ENCODE peak calls at places on chromosomes 3 and 15, in four cellular contexts. O is K562, L is GM12878, N is H1. Q is an unnamed sample.

GRCh38 chr3:129593230-129593594 is 13.3 kb downstream of the PLXND1 start:
- DNase-seq in O (no peak), L (no peak), N (no peak), Q (no peak)

GRCh38 chr3:26657406-26657976 is 34.9 kb downstream of the LRRC3B start:
- DNase-seq in O (no peak), L (no peak), N (no peak), Q (no peak)

GRCh38 chr3:98328933-98329332 is 24.7 kb upstream of the OR5K4 start:
- DNase-seq in O (no peak), L (no peak), N (no peak), Q (no peak)

GRCh38 chr15:67133026-67133425 is 67.6 kb downstream of the SMAD3 start:
- DNase-seq in O (no peak), L (no peak), N (no peak), Q (no peak)

GRCh38 chr3:50525987-50526386 is 22.6 kb upstream of the CACNA2D2 start:
- DNase-seq in O (peak; percentile 90), L (no peak), N (no peak), Q (peak; percentile 25)

GRCh38 chr15:34365073-34365825 is 1.7 kb downstream of the LPCAT4 start:
- DNase-seq in O (no peak), L (no peak), N (no peak), Q (no peak)

GRCh38 chr3:112092439-112093179 is 6.4 kb downstream of the C3orf52 start:
- DNase-seq in O (no peak), L (no peak), N (no peak), Q (no peak)

GRCh38 chr3:129045675-129046036 is 14.9 kb upstream of the GP9 start:
- DNase-seq in O (no peak), L (no peak), N (no peak), Q (no peak)

GRCh38 chr3:179148446-179149238 is 485 bp downstream of the PIK3CA start:
- DNase-seq in O (peak; percentile 36), L (no peak), N (no peak), Q (peak; percentile 7)

GRCh38 chr3:22257252-22257651 is 506.2 kb upstream of the ZNF385D start:
- DNase-seq in O (no peak), L (no peak), N (no peak), Q (no peak)

GRCh38 chr3:126287536-126288181 is 69.5 kb downstream of the KLF15 start:
- DNase-seq in O (no peak), L (no peak), N (peak; percentile 34), Q (peak; percentile 41)

GRCh38 chr3:120344349-120344748 is 4.8 kb downstream of the LRRC58 start:
- DNase-seq in O (no peak), L (no peak), N (no peak), Q (peak; percentile 52)

GRCh38 chr3:130783629-130784028 is 37.0 kb upstream of the PIK3R4 start:
- DNase-seq in O (no peak), L (no peak), N (no peak), Q (no peak)

GRCh38 chr3:50316657-50317242 is 5.8 kb downstream of the HYAL2 start:
- DNase-seq in O (peak; percentile 65), L (no peak), N (no peak), Q (no peak)

GRCh38 chr15:68820205-68820588 is 498 bp downstream of the ANP32A start:
- DNase-seq in O (no peak), L (no peak), N (no peak), Q (peak; percentile 21)

GRCh38 chr3:176796371-176796770 is 400.9 kb downstream of the TBL1XR1 start:
- DNase-seq in O (no peak), L (no peak), N (no peak), Q (no peak)

GRCh38 chr3:89113887-89114840 is 6.7 kb downstream of the EPHA3 start:
- DNase-seq in O (no peak), L (no peak), N (peak; percentile 81), Q (peak; percentile 20)

GRCh38 chr15:99361541-99362185 is 110.4 kb downstream of the LRRC28 start:
- DNase-seq in O (peak; percentile 12), L (no peak), N (no peak), Q (no peak)

GRCh38 chr3:188123170-188123920 is 30.6 kb upstream of the LPP start:
- DNase-seq in O (no peak), L (no peak), N (no peak), Q (peak; percentile 95)

GRCh38 chr15:63056843-63057242 is 14.3 kb downstream of the TPM1 start:
- DNase-seq in O (no peak), L (no peak), N (no peak), Q (no peak)

GRCh38 chr15:63291507-63291906 is 14.1 kb downstream of the APH1B start:
- DNase-seq in O (no peak), L (no peak), N (no peak), Q (no peak)

GRCh38 chr15:74422723-74423442 is 10.9 kb downstream of the SEMA7A start:
- DNase-seq in O (no peak), L (no peak), N (peak; percentile 70), Q (peak; percentile 82)

GRCh38 chr15:89419370-89419984 is 76.9 kb downstream of the RHCG start:
- DNase-seq in O (peak; percentile 74), L (no peak), N (no peak), Q (peak; percentile 18)

GRCh38 chr3:111915905-111916304 is 56.8 kb downstream of the PHLDB2 start:
- DNase-seq in O (no peak), L (no peak), N (no peak), Q (no peak)

GRCh38 chr15:41935566-41936020 is 36.8 kb downstream of the EHD4 start:
- DNase-seq in O (no peak), L (no peak), N (no peak), Q (no peak)

GRCh38 chr3:108538083-108538482 is 27.7 kb upstream of the MYH15 start:
- DNase-seq in O (no peak), L (no peak), N (no peak), Q (no peak)

GRCh38 chr3:159627634-159628033 is 361.0 kb upstream of the IL12A start:
- DNase-seq in O (no peak), L (no peak), N (no peak), Q (no peak)

GRCh38 chr3:192022412-192022811 is 561.4 kb downstream of the PYDC2 start:
- DNase-seq in O (no peak), L (no peak), N (no peak), Q (no peak)

GRCh38 chr3:175741951-175742350 is 882.8 kb downstream of the NAALADL2 start:
- DNase-seq in O (no peak), L (no peak), N (no peak), Q (no peak)

GRCh38 chr3:160629491-160629890 is 47.5 kb upstream of the ARL14 start:
- DNase-seq in O (no peak), L (no peak), N (no peak), Q (no peak)

GRCh38 chr3:17412950-17413530 is 329.4 kb downstream of the TBC1D5 start:
- DNase-seq in O (peak; percentile 46), L (peak; percentile 41), N (no peak), Q (peak; percentile 64)

GRCh38 chr15:101055411-101055810 is 136.3 kb downstream of the LRRK1 start:
- DNase-seq in O (no peak), L (no peak), N (no peak), Q (no peak)

GRCh38 chr15:88258021-88258641 is 1.6 kb upstream of the NTRK3 start:
- DNase-seq in O (peak; percentile 44), L (no peak), N (peak; percentile 44), Q (peak; percentile 8)

GRCh38 chr3:143363276-143363675 is 243.7 kb downstream of the CHST2 start:
- DNase-seq in O (no peak), L (no peak), N (no peak), Q (no peak)

GRCh38 chr3:51354766-51355615 is 30.1 kb upstream of the MANF start:
- DNase-seq in O (no peak), L (no peak), N (no peak), Q (no peak)

DNA sequence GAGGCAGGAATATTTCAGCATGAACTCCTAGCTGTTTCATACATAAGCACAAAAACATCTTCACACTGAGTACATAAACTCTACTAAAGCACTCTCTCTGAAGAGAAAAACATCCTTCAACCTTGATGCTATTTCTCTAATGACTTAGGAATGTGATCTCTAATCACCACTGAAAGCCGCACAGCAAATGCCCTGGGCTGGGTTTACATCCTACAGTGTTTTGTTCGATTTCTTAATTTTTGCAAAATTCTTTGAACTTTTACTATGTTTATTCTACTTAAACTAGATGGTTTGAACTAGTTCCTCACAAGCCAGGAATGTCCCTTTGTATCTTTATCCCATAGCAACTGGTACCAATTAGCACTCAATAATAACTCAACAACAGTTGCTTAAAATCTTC is 130.9 kb upstream of the ABI3BP start:
- DNase-seq in O (no peak), L (no peak), N (no peak), Q (no peak)
- TF ChIP-seq JUND in O (no peak), L (no peak), N (no peak), Q (no peak)

GRCh38 chr3:137347132-137347531 is 389.3 kb downstream of the IL20RB start:
- DNase-seq in O (no peak), L (no peak), N (no peak), Q (no peak)
- TF ChIP-seq KDM1A in O (no peak), L (no peak), N (no peak), Q (no peak)

DNA sequence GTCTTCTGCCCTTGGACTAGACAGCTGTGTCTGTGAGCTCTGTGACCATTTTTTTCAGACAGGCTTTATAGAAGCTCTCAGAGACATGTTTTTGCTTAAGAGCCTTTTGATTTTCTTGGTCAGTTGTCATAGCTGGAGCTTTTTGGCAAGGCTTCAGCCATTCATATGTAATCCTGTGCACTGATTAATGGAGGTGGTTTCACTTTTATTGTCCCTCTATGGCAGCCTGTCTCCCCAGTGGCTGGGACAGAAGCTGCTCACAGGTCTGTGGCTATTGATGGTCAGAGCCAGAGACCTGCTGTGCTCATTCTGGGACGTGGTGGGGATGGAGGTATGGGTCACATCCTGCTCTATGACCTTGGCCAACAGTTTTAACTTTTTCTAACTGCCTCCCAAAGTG is 226.6 kb upstream of the LRRFIP2 start:
- DNase-seq in O (no peak), L (no peak), N (no peak), Q (no peak)
- TF ChIP-seq JUND in O (no peak), L (no peak), N (no peak), Q (no peak)

GRCh38 chr15:96340611-96341464 is 10.3 kb downstream of the NR2F2 start:
- DNase-seq in O (no peak), L (no peak), N (no peak), Q (no peak)
- TF ChIP-seq KDM1A in O (no peak), L (no peak), N (no peak), Q (no peak)

GRCh38 chr3:45942051-45942825 is 1.0 kb upstream of the CXCR6 start:
- DNase-seq in O (no peak), L (no peak), N (no peak), Q (no peak)
- TF ChIP-seq JUND in O (no peak), L (no peak), N (no peak), Q (no peak)

GRCh38 chr3:122690096-122690495 is 9.5 kb downstream of the PARP14 start:
- DNase-seq in O (no peak), L (no peak), N (no peak), Q (no peak)

GRCh38 chr3:122688996-122689395 is 8.4 kb downstream of the PARP14 start:
- DNase-seq in O (no peak), L (no peak), N (no peak), Q (no peak)

GRCh38 chr3:122692674-122693073 is 12.0 kb downstream of the PARP14 start:
- DNase-seq in O (no peak), L (no peak), N (no peak), Q (peak; percentile 70)

GRCh38 chr3:122689587-122689986 is 8.9 kb downstream of the PARP14 start:
- DNase-seq in O (no peak), L (no peak), N (no peak), Q (peak; percentile 58)

GRCh38 chr3:122691195-122691594 is 10.6 kb downstream of the PARP14 start:
- DNase-seq in O (no peak), L (peak; percentile 49), N (no peak), Q (peak; percentile 80)
- TF ChIP-seq KDM1A in O (no peak), L (no peak), N (no peak), Q (no peak)

Q was measured in HepG2.